ENCODE peak calls at places on chromosomes 6 and 20, in nine cellular contexts. E is pancreas, Q is ACHN, S is NCI-H187, T is islet precursor cell, N is NCI-H1436, O is WTC11, Z is MV-4-11, D is NCI-H460. Y is an unnamed sample.

GRCh38 chr6:143457563-143458359 is 7.2 kb downstream of the PEX3 start:
- DNase-seq in O (no peak), S (no peak), Q (peak), E (no peak), N (no peak), Z (no peak), T (no peak), D (no peak), Y (no peak)

GRCh38 chr6:154197176-154197850 is 158.3 kb downstream of the OPRM1 start:
- DNase-seq in Z (no peak), Q (no peak), N (peak), E (no peak), O (no peak), T (no peak), S (no peak), D (no peak), Y (no peak)

GRCh38 chr6:107624541-107624940 is 134.6 kb downstream of the SOBP start:
- DNase-seq in E (no peak), T (no peak), S (no peak), D (no peak), N (no peak), O (no peak), Z (no peak), Q (peak), Y (no peak)

GRCh38 chr6:37489697-37490336 is 9.9 kb downstream of the CCDC167 start:
- DNase-seq in Q (no peak), D (no peak), E (no peak), T (peak), S (no peak), Z (no peak), N (no peak), O (no peak), Y (no peak)

GRCh38 chr6:167162591-167162990 is 4.8 kb upstream of the GPR31 start:
- DNase-seq in S (no peak), Q (no peak), T (no peak), O (no peak), N (no peak), Z (no peak), E (no peak), D (no peak), Y (no peak)

GRCh38 chr6:45378324-45378926 is 691 bp upstream of the SUPT3H start:
- DNase-seq in N (no peak), E (no peak), O (no peak), S (no peak), Z (no peak), D (no peak), T (no peak), Q (peak), Y (no peak)

GRCh38 chr6:112899541-112899940 is 552.4 kb downstream of the RFPL4B start:
- DNase-seq in Q (no peak), E (no peak), O (no peak), S (no peak), Z (no peak), N (no peak), T (no peak), D (no peak), Y (peak)

GRCh38 chr6:3228046-3228671 is 706 bp upstream of the TUBB2B start:
- DNase-seq in Z (no peak), N (peak), D (no peak), S (peak), O (peak), T (peak), E (peak), Q (peak), Y (no peak)

GRCh38 chr6:51986864-51987263 is 100.5 kb downstream of the PKHD1 start:
- DNase-seq in E (no peak), D (no peak), O (no peak), T (no peak), N (no peak), Z (no peak), S (no peak), Q (no peak), Y (no peak)

GRCh38 chr20:6814945-6815344 is 47.5 kb downstream of the BMP2 start:
- DNase-seq in Q (no peak), O (no peak), T (no peak), Z (no peak), D (no peak), S (no peak), N (no peak), E (no peak), Y (no peak)

GRCh38 chr20:25042531-25043498 is 15.1 kb downstream of the ACSS1 start:
- DNase-seq in Q (no peak), N (no peak), T (no peak), O (no peak), E (no peak), Z (peak), S (no peak), D (no peak), Y (no peak)

Y was measured in SW 1271.